ENCODE peak calls at places on chromosomes 6 and 20, in eight cellular contexts. One of them, this sample, is unnamed.

GRCh38 chr6:24982231-24982630 is 46.5 kb upstream of the RIPOR2 start:
- DNase-seq in GM23338: no peak
- DNase-seq in choroid plexus epithelial cell: peak; percentile 25
- DNase-seq in HCT116: no peak
- DNase-seq in heart left ventricle: no peak
- DNase-seq in cardiac fibroblast: peak; percentile 27
- DNase-seq in AG09309: no peak
- DNase-seq in cardiac muscle cell: peak; percentile 21
- DNase-seq in this sample: no peak

GRCh38 chr6:147195510-147195909 is 8.7 kb upstream of the STXBP5 start:
- DNase-seq in GM23338: no peak
- DNase-seq in choroid plexus epithelial cell: no peak
- DNase-seq in HCT116: no peak
- DNase-seq in heart left ventricle: no peak
- DNase-seq in cardiac fibroblast: no peak
- DNase-seq in AG09309: no peak
- DNase-seq in cardiac muscle cell: no peak
- DNase-seq in this sample: no peak

GRCh38 chr6:53530346-53530745 is 14.6 kb downstream of the GCLC start:
- DNase-seq in GM23338: peak; percentile 72
- DNase-seq in choroid plexus epithelial cell: peak; percentile 46
- DNase-seq in HCT116: no peak
- DNase-seq in heart left ventricle: peak; percentile 54
- DNase-seq in cardiac fibroblast: peak; percentile 9
- DNase-seq in AG09309: no peak
- DNase-seq in cardiac muscle cell: peak; percentile 6
- DNase-seq in this sample: no peak

GRCh38 chr6:108622601-108623335 is 62.1 kb downstream of the FOXO3 start:
- DNase-seq in GM23338: no peak
- DNase-seq in choroid plexus epithelial cell: peak; percentile 95
- DNase-seq in HCT116: no peak
- DNase-seq in heart left ventricle: peak; percentile 49
- DNase-seq in cardiac fibroblast: peak; percentile 95
- DNase-seq in AG09309: peak; percentile 87
- DNase-seq in cardiac muscle cell: peak; percentile 92
- DNase-seq in this sample: peak; percentile 74

GRCh38 chr6:68122032-68122431 is 513.0 kb upstream of the ADGRB3 start:
- DNase-seq in GM23338: peak; percentile 12
- DNase-seq in choroid plexus epithelial cell: no peak
- DNase-seq in HCT116: no peak
- DNase-seq in heart left ventricle: no peak
- DNase-seq in cardiac fibroblast: no peak
- DNase-seq in AG09309: no peak
- DNase-seq in cardiac muscle cell: no peak
- DNase-seq in this sample: no peak

GRCh38 chr20:39518649-39519048 is 556.5 kb downstream of the DHX35 start:
- DNase-seq in GM23338: no peak
- DNase-seq in choroid plexus epithelial cell: no peak
- DNase-seq in HCT116: no peak
- DNase-seq in heart left ventricle: no peak
- DNase-seq in cardiac fibroblast: no peak
- DNase-seq in AG09309: no peak
- DNase-seq in cardiac muscle cell: no peak
- DNase-seq in this sample: no peak

GRCh38 chr6:140586426-140587061 is 1212.1 kb upstream of the CITED2 start:
- DNase-seq in GM23338: no peak
- DNase-seq in choroid plexus epithelial cell: no peak
- DNase-seq in HCT116: no peak
- DNase-seq in heart left ventricle: no peak
- DNase-seq in cardiac fibroblast: no peak
- DNase-seq in AG09309: no peak
- DNase-seq in cardiac muscle cell: no peak
- DNase-seq in this sample: no peak

GRCh38 chr6:34170341-34170740 is 24.5 kb upstream of the GRM4 start:
- DNase-seq in GM23338: no peak
- DNase-seq in choroid plexus epithelial cell: no peak
- DNase-seq in HCT116: no peak
- DNase-seq in heart left ventricle: no peak
- DNase-seq in cardiac fibroblast: no peak
- DNase-seq in AG09309: no peak
- DNase-seq in cardiac muscle cell: no peak
- DNase-seq in this sample: no peak

GRCh38 chr6:118768904-118769325 is 117.5 kb upstream of the CEP85L start:
- DNase-seq in GM23338: no peak
- DNase-seq in choroid plexus epithelial cell: peak; percentile 28
- DNase-seq in HCT116: no peak
- DNase-seq in heart left ventricle: no peak
- DNase-seq in cardiac fibroblast: no peak
- DNase-seq in AG09309: no peak
- DNase-seq in cardiac muscle cell: no peak
- DNase-seq in this sample: no peak

GRCh38 chr6:132813173-132813856 is 1.1 kb upstream of the RPS12 start:
- DNase-seq in GM23338: peak; percentile 60
- DNase-seq in choroid plexus epithelial cell: peak; percentile 66
- DNase-seq in HCT116: no peak
- DNase-seq in heart left ventricle: peak; percentile 51
- DNase-seq in cardiac fibroblast: peak; percentile 38
- DNase-seq in AG09309: no peak
- DNase-seq in cardiac muscle cell: peak; percentile 49
- DNase-seq in this sample: no peak

GRCh38 chr6:111377558-111378120 is 105.4 kb downstream of the REV3L start:
- DNase-seq in GM23338: no peak
- DNase-seq in choroid plexus epithelial cell: peak; percentile 58
- DNase-seq in HCT116: no peak
- DNase-seq in heart left ventricle: no peak
- DNase-seq in cardiac fibroblast: no peak
- DNase-seq in AG09309: no peak
- DNase-seq in cardiac muscle cell: no peak
- DNase-seq in this sample: no peak

GRCh38 chr20:400451-401275 is 7.4 kb upstream of the RBCK1 start:
- DNase-seq in GM23338: peak; percentile 41
- DNase-seq in choroid plexus epithelial cell: no peak
- DNase-seq in HCT116: no peak
- DNase-seq in heart left ventricle: no peak
- DNase-seq in cardiac fibroblast: no peak
- DNase-seq in AG09309: no peak
- DNase-seq in cardiac muscle cell: no peak
- DNase-seq in this sample: no peak

GRCh38 chr6:160297310-160297709 is 38.7 kb upstream of the SLC22A2 start:
- DNase-seq in GM23338: peak; percentile 56
- DNase-seq in choroid plexus epithelial cell: no peak
- DNase-seq in HCT116: no peak
- DNase-seq in heart left ventricle: no peak
- DNase-seq in cardiac fibroblast: no peak
- DNase-seq in AG09309: no peak
- DNase-seq in cardiac muscle cell: no peak
- DNase-seq in this sample: no peak

GRCh38 chr20:40251284-40251932 is 437.6 kb downstream of the MAFB start:
- DNase-seq in GM23338: peak; percentile 90
- DNase-seq in choroid plexus epithelial cell: peak; percentile 54
- DNase-seq in HCT116: peak; percentile 37
- DNase-seq in heart left ventricle: no peak
- DNase-seq in cardiac fibroblast: peak; percentile 13
- DNase-seq in AG09309: no peak
- DNase-seq in cardiac muscle cell: peak; percentile 27
- DNase-seq in this sample: no peak

GRCh38 chr6:163148781-163149534 is 265.6 kb upstream of the QKI start:
- DNase-seq in GM23338: no peak
- DNase-seq in choroid plexus epithelial cell: no peak
- DNase-seq in HCT116: no peak
- DNase-seq in heart left ventricle: no peak
- DNase-seq in cardiac fibroblast: no peak
- DNase-seq in AG09309: no peak
- DNase-seq in cardiac muscle cell: no peak
- DNase-seq in this sample: no peak

GRCh38 chr6:12605888-12606345 is 110.7 kb upstream of the PHACTR1 start:
- DNase-seq in GM23338: peak; percentile 92
- DNase-seq in choroid plexus epithelial cell: peak; percentile 83
- DNase-seq in HCT116: peak; percentile 65
- DNase-seq in heart left ventricle: peak; percentile 33
- DNase-seq in cardiac fibroblast: peak; percentile 84
- DNase-seq in AG09309: no peak
- DNase-seq in cardiac muscle cell: peak; percentile 79
- DNase-seq in this sample: peak; percentile 43

GRCh38 chr6:22828179-22829062 is 259.1 kb downstream of the HDGFL1 start:
- DNase-seq in GM23338: peak; percentile 74
- DNase-seq in choroid plexus epithelial cell: peak; percentile 99
- DNase-seq in HCT116: peak; percentile 53
- DNase-seq in heart left ventricle: peak; percentile 35
- DNase-seq in cardiac fibroblast: peak; percentile 99
- DNase-seq in AG09309: peak; percentile 86
- DNase-seq in cardiac muscle cell: peak; percentile 96
- DNase-seq in this sample: peak; percentile 96

GRCh38 chr20:50385733-50386640 is 124.2 kb upstream of the PTPN1 start:
- DNase-seq in GM23338: no peak
- DNase-seq in choroid plexus epithelial cell: peak; percentile 38
- DNase-seq in HCT116: no peak
- DNase-seq in heart left ventricle: no peak
- DNase-seq in cardiac fibroblast: no peak
- DNase-seq in AG09309: no peak
- DNase-seq in cardiac muscle cell: no peak
- DNase-seq in this sample: no peak

GRCh38 chr6:113190170-113190569 is 667.0 kb upstream of the MARCKS start:
- DNase-seq in GM23338: peak; percentile 27
- DNase-seq in choroid plexus epithelial cell: peak; percentile 44
- DNase-seq in HCT116: peak; percentile 8
- DNase-seq in heart left ventricle: no peak
- DNase-seq in cardiac fibroblast: no peak
- DNase-seq in AG09309: no peak
- DNase-seq in cardiac muscle cell: peak; percentile 25
- DNase-seq in this sample: no peak

GRCh38 chr6:42690151-42690702 is 32.2 kb downstream of the PRPH2 start:
- DNase-seq in GM23338: no peak
- DNase-seq in choroid plexus epithelial cell: peak; percentile 23
- DNase-seq in HCT116: no peak
- DNase-seq in heart left ventricle: no peak
- DNase-seq in cardiac fibroblast: peak; percentile 38
- DNase-seq in AG09309: no peak
- DNase-seq in cardiac muscle cell: no peak
- DNase-seq in this sample: no peak

GRCh38 chr6:32190946-32191677 is 1.1 kb upstream of the PBX2 start:
- DNase-seq in GM23338: no peak
- DNase-seq in choroid plexus epithelial cell: no peak
- DNase-seq in HCT116: no peak
- DNase-seq in heart left ventricle: peak; percentile 32
- DNase-seq in cardiac fibroblast: no peak
- DNase-seq in AG09309: no peak
- DNase-seq in cardiac muscle cell: no peak
- DNase-seq in this sample: no peak
- H3K4me3 ChIP-seq in GM23338: no peak overlapping the region
- H3K4me3 ChIP-seq in choroid plexus epithelial cell: no peak overlapping the region
- H3K4me3 ChIP-seq in HCT116: peak overlapping the region; percentile 84
- H3K4me3 ChIP-seq in heart left ventricle: peak overlapping the region; percentile 74
- H3K4me3 ChIP-seq in cardiac fibroblast: peak overlapping the region; percentile 67
- H3K4me3 ChIP-seq in AG09309: no peak overlapping the region
- H3K4me3 ChIP-seq in cardiac muscle cell: peak overlapping the region; percentile 80
- H3K4me3 ChIP-seq in this sample: peak overlapping the region; percentile 74

DNA sequence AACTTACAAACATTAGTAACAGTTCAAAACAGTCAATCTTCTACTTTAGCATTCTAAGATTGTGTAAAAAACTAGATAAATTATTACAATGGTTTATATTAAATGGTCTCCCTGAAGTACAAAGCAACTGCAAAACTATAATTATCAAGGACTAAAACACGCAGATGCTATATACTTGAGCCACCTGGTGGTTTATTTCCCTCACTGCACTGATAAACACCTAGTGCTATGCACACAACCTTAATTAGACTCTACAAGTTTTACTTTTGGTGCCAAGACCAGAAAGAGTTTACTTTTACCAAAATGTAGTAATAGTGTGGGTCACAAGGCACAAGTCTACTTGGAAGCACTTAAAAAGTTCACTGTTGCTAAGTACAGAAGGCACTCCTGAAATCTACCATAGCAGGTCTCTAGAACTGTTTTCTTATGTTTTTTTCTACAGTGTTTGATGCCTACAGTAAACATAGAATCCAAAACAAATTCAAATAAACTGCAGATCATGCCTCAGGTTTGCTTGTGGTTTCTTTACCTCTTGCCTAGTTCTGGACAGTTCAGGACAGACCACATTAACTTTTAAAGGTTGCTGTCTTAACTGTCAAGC is 49.2 kb downstream of the GMDS start:
- DNase-seq in GM23338: peak; percentile 75
- DNase-seq in choroid plexus epithelial cell: peak; percentile 78
- DNase-seq in HCT116: peak; percentile 19
- DNase-seq in heart left ventricle: no peak
- DNase-seq in cardiac fibroblast: peak; percentile 74
- DNase-seq in AG09309: peak; percentile 16
- DNase-seq in cardiac muscle cell: peak; percentile 80
- DNase-seq in this sample: peak; percentile 43
- TF ChIP-seq CTCF in GM23338: peak; percentile 84
- TF ChIP-seq CTCF in choroid plexus epithelial cell: peak; percentile 73
- TF ChIP-seq CTCF in HCT116: peak; percentile 41
- TF ChIP-seq CTCF in heart left ventricle: peak; percentile 90
- TF ChIP-seq CTCF in cardiac fibroblast: peak; percentile 69
- TF ChIP-seq CTCF in AG09309: peak; percentile 68
- TF ChIP-seq CTCF in cardiac muscle cell: peak; percentile 70
- TF ChIP-seq CTCF in this sample: peak; percentile 69

GRCh38 chr6:8194499-8194898 is 92.2 kb upstream of the EEF1E1 start:
- DNase-seq in GM23338: no peak
- DNase-seq in choroid plexus epithelial cell: peak; percentile 13
- DNase-seq in HCT116: no peak
- DNase-seq in heart left ventricle: no peak
- DNase-seq in cardiac fibroblast: peak; percentile 29
- DNase-seq in AG09309: no peak
- DNase-seq in cardiac muscle cell: no peak
- DNase-seq in this sample: no peak

GRCh38 chr6:8195040-8195713 is 92.8 kb upstream of the EEF1E1 start:
- DNase-seq in GM23338: peak; percentile 86
- DNase-seq in choroid plexus epithelial cell: peak; percentile 18
- DNase-seq in HCT116: peak; percentile 18
- DNase-seq in heart left ventricle: no peak
- DNase-seq in cardiac fibroblast: no peak
- DNase-seq in AG09309: no peak
- DNase-seq in cardiac muscle cell: no peak
- DNase-seq in this sample: no peak

GRCh38 chr6:8192067-8192466 is 89.7 kb upstream of the EEF1E1 start:
- DNase-seq in GM23338: peak; percentile 18
- DNase-seq in choroid plexus epithelial cell: no peak
- DNase-seq in HCT116: no peak
- DNase-seq in heart left ventricle: no peak
- DNase-seq in cardiac fibroblast: no peak
- DNase-seq in AG09309: no peak
- DNase-seq in cardiac muscle cell: no peak
- DNase-seq in this sample: no peak

GRCh38 chr6:8192597-8192996 is 90.2 kb upstream of the EEF1E1 start:
- DNase-seq in GM23338: no peak
- DNase-seq in choroid plexus epithelial cell: no peak
- DNase-seq in HCT116: no peak
- DNase-seq in heart left ventricle: no peak
- DNase-seq in cardiac fibroblast: no peak
- DNase-seq in AG09309: no peak
- DNase-seq in cardiac muscle cell: no peak
- DNase-seq in this sample: no peak

GRCh38 chr6:8193541-8193940 is 91.2 kb upstream of the EEF1E1 start:
- DNase-seq in GM23338: no peak
- DNase-seq in choroid plexus epithelial cell: peak; percentile 18
- DNase-seq in HCT116: no peak
- DNase-seq in heart left ventricle: no peak
- DNase-seq in cardiac fibroblast: no peak
- DNase-seq in AG09309: no peak
- DNase-seq in cardiac muscle cell: no peak
- DNase-seq in this sample: no peak
- H3K4me3 ChIP-seq in GM23338: no peak overlapping the region
- H3K4me3 ChIP-seq in choroid plexus epithelial cell: no peak overlapping the region
- H3K4me3 ChIP-seq in HCT116: no peak overlapping the region
- H3K4me3 ChIP-seq in heart left ventricle: no peak overlapping the region
- H3K4me3 ChIP-seq in cardiac fibroblast: no peak overlapping the region
- H3K4me3 ChIP-seq in AG09309: no peak overlapping the region
- H3K4me3 ChIP-seq in cardiac muscle cell: no peak overlapping the region
- H3K4me3 ChIP-seq in this sample: no peak overlapping the region

GRCh38 chr20:10034717-10035571 is at the start of gene ANKEF1:
- DNase-seq in GM23338: peak; percentile 91
- DNase-seq in choroid plexus epithelial cell: peak; percentile 58
- DNase-seq in HCT116: peak; percentile 59
- DNase-seq in heart left ventricle: peak; percentile 72
- DNase-seq in cardiac fibroblast: peak; percentile 46
- DNase-seq in AG09309: no peak
- DNase-seq in cardiac muscle cell: peak; percentile 73
- DNase-seq in this sample: no peak
- TF ChIP-seq CTCF in GM23338: no peak
- TF ChIP-seq CTCF in choroid plexus epithelial cell: no peak
- TF ChIP-seq CTCF in HCT116: no peak
- TF ChIP-seq CTCF in heart left ventricle: no peak
- TF ChIP-seq CTCF in cardiac fibroblast: no peak
- TF ChIP-seq CTCF in AG09309: no peak
- TF ChIP-seq CTCF in cardiac muscle cell: no peak
- TF ChIP-seq CTCF in this sample: peak; percentile 6